ENCODE peak calls at places on chromosomes 2 and 18, in six cellular contexts. I is T-helper 9 cell; A is stimulated activated CD4-positive, alpha-beta T cell treated with anti-CD3 and anti-CD28 coated beads, Interleukin-4, amount 100 ng/mL, for 24 hours; X is activated CD4-positive, CD25-positive, alpha-beta regulatory T cell treated with anti-CD3 and anti-CD28 coated beads, Interleukin-2, amount 50 U/mL, for 72 hours; F is HTR-8/SVneo; U is RPMI8226. L is an unnamed sample.

GRCh38 chr2:215941726-215942125 is 71.6 kb downstream of the MREG start:
- DNase-seq in I (no peak), X (no peak), U (no peak), A (no peak), F (no peak), L (no peak)

GRCh38 chr2:218582085-218582484 is 13.4 kb downstream of the CNOT9 start:
- DNase-seq in A (no peak), U (no peak), I (no peak), F (peak), X (no peak), L (no peak)

GRCh38 chr2:42353792-42354429 is 7.1 kb downstream of the COX7A2L start:
- DNase-seq in A (no peak), U (no peak), I (no peak), F (no peak), X (no peak), L (no peak)

GRCh38 chr2:96811916-96812315 is 4.2 kb upstream of the CNNM3 start:
- DNase-seq in F (no peak), X (no peak), U (no peak), I (no peak), A (no peak), L (no peak)

GRCh38 chr2:88011011-88011410 is 5.3 kb downstream of the RNU2-63P start:
- DNase-seq in U (no peak), F (no peak), I (no peak), X (no peak), A (no peak), L (no peak)

GRCh38 chr18:46481847-46482245 is 175.2 kb downstream of the LOXHD1 start:
- DNase-seq in U (no peak), A (no peak), X (no peak), I (no peak), F (no peak), L (no peak)

GRCh38 chr2:118221952-118222594 is 133.8 kb downstream of the INSIG2 start:
- DNase-seq in U (peak), F (peak), X (no peak), A (peak), I (no peak), L (peak)

GRCh38 chr2:26982102-26982742 is 11.8 kb downstream of the MAPRE3 start:
- DNase-seq in X (no peak), U (peak), I (no peak), A (peak), F (peak), L (peak)

GRCh38 chr18:8351173-8351572 is 258.1 kb upstream of the RAB12 start:
- DNase-seq in I (no peak), A (no peak), F (no peak), U (no peak), X (no peak), L (no peak)

GRCh38 chr18:44149706-44150105 is 531.0 kb upstream of the SETBP1 start:
- DNase-seq in I (no peak), X (no peak), A (no peak), U (no peak), F (no peak), L (no peak)

GRCh38 chr2:67627456-67627855 is 230.3 kb downstream of the ETAA1 start:
- DNase-seq in X (no peak), A (no peak), I (no peak), F (no peak), U (no peak), L (no peak)

GRCh38 chr18:8972116-8972515 is 130.4 kb upstream of the NDUFV2 start:
- DNase-seq in F (no peak), X (no peak), I (no peak), U (no peak), A (no peak), L (no peak)

GRCh38 chr18:8584798-8585197 is 24.4 kb upstream of the RAB12 start:
- DNase-seq in U (no peak), A (no peak), X (no peak), F (no peak), I (no peak), L (no peak)